ENCODE peak calls at places on chromosomes 3 and 15, in nine cellular contexts. B, U, I, H, J, Z, C, A and G are unnamed samples.

GRCh38 chr3:195191580-195191979 is 79.4 kb downstream of the XXYLT1 start:
- DNase-seq in B (no peak), U (no peak), I (no peak), H (no peak), J (no peak), Z (no peak), C (no peak), A (no peak), G (no peak)

GRCh38 chr3:12780776-12781175 is 15.7 kb upstream of the CAND2 start:
- DNase-seq in B (no peak), U (no peak), I (no peak), H (no peak), J (no peak), Z (no peak), C (no peak), A (no peak), G (no peak)

GRCh38 chr3:38805765-38806386 is 10.1 kb downstream of the SCN10A start:
- DNase-seq in B (no peak), U (peak; percentile 18), I (no peak), H (no peak), J (peak; percentile 95), Z (no peak), C (peak; percentile 68), A (peak; percentile 60), G (no peak)

GRCh38 chr3:143145951-143146350 is 26.4 kb downstream of the CHST2 start:
- DNase-seq in B (no peak), U (no peak), I (no peak), H (no peak), J (no peak), Z (no peak), C (no peak), A (no peak), G (no peak)

GRCh38 chr3:47228088-47228487 is 54.5 kb downstream of the KIF9 start:
- DNase-seq in B (no peak), U (no peak), I (no peak), H (no peak), J (no peak), Z (no peak), C (peak; percentile 24), A (no peak), G (no peak)

GRCh38 chr3:159455741-159456181 is 532.9 kb upstream of the IL12A start:
- DNase-seq in B (no peak), U (no peak), I (no peak), H (no peak), J (no peak), Z (no peak), C (no peak), A (no peak), G (no peak)

GRCh38 chr3:146250449-146251382 is at the start of gene PLSCR4:
- DNase-seq in B (peak; percentile 91), U (peak; percentile 53), I (peak; percentile 89), H (peak; percentile 83), J (peak; percentile 27), Z (peak; percentile 57), C (no peak), A (no peak), G (peak; percentile 79)

GRCh38 chr3:87503901-87504498 is 227.6 kb upstream of the POU1F1 start:
- DNase-seq in B (no peak), U (peak; percentile 68), I (no peak), H (no peak), J (peak; percentile 23), Z (no peak), C (peak; percentile 56), A (peak; percentile 60), G (no peak)

GRCh38 chr15:81469154-81469553 is 95.1 kb upstream of the TMC3 start:
- DNase-seq in B (no peak), U (no peak), I (no peak), H (no peak), J (no peak), Z (no peak), C (no peak), A (no peak), G (no peak)

GRCh38 chr3:172125053-172125452 is 85.7 kb downstream of the FNDC3B start:
- DNase-seq in B (no peak), U (no peak), I (no peak), H (no peak), J (no peak), Z (no peak), C (no peak), A (no peak), G (no peak)

GRCh38 chr3:142218703-142219102 is 6.7 kb downstream of the GK5 start:
- DNase-seq in B (no peak), U (no peak), I (no peak), H (no peak), J (no peak), Z (no peak), C (no peak), A (no peak), G (no peak)

GRCh38 chr3:196659901-196660351 is 20.4 kb downstream of the NRROS start:
- DNase-seq in B (no peak), U (no peak), I (no peak), H (no peak), J (no peak), Z (no peak), C (no peak), A (no peak), G (peak; percentile 77)

GRCh38 chr15:71469393-71469792 is 341.0 kb upstream of the NR2E3 start:
- DNase-seq in B (no peak), U (no peak), I (no peak), H (no peak), J (no peak), Z (no peak), C (no peak), A (no peak), G (no peak)

GRCh38 chr3:13524979-13525669 is 23.8 kb upstream of the FBLN2 start:
- DNase-seq in B (peak; percentile 21), U (no peak), I (no peak), H (no peak), J (no peak), Z (no peak), C (no peak), A (no peak), G (no peak)

DNA sequence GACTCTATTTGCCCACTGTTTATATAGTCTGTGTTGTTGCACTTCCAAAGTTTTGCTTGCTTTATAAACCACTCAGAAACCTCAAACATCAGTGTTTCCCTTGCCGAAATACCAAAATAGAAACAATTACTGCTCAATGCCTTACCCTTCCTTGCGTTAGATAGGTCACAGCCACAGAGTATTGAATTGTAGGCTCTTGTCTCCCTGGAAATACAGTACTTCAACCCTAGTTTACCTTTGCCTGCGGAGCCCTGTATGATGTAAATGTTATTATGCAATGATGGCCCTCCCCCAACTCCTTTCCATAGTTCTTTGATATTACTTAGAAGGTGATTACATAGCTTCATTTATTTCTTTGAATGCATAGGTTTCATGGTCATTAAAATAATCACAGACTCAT is 44.2 kb downstream of the SOX2 start:
- DNase-seq in B (no peak), U (no peak), I (no peak), H (no peak), J (no peak), Z (no peak), C (no peak), A (no peak), G (no peak)
- H3K4me1 ChIP-seq in B (no peaks in the 10 kb centered on the region), U (no peaks in the 10 kb centered on the region), I (no peaks in the 10 kb centered on the region), H (no peaks in the 10 kb centered on the region), J (peaks cover 12% of the 10 kb centered on the region), Z (no peaks in the 10 kb centered on the region), C (peaks cover 22% of the 10 kb centered on the region), A (no peaks in the 10 kb centered on the region), G (no peaks in the 10 kb centered on the region)

DNA sequence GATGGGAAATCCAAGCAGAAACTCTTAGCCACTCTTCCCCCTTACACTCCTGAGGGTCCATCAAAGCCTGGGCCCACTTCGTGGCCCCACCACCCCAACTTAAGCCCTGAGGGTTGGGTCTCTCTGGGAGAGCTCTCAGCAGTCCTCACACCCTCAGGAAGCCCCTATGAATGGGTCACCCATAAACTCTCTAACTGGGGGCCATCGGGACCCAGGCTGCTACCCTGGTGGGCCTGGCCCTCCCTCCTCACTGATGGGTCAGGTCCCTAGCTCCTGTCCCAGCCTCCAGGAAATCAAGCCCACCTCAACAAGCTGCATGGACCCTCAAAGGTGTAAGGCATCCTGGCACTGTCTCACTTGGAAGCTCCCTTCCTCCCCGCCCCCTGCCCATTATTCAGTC is 19.4 kb downstream of the SH2D7 start:
- DNase-seq in B (no peak), U (no peak), I (no peak), H (no peak), J (no peak), Z (no peak), C (no peak), A (no peak), G (no peak)
- H3K27ac ChIP-seq in B (no peak overlapping the region), U (no peak overlapping the region), I (no peak overlapping the region), H (no peak overlapping the region), J (no peak overlapping the region), Z (no peak overlapping the region), C (no peak overlapping the region), A (no peak overlapping the region), G (no peak overlapping the region)

GRCh38 chr15:52567886-52568568 is 803 bp downstream of the ARPP19 start:
- DNase-seq in B (no peak), U (peak; percentile 35), I (no peak), H (peak; percentile 20), J (no peak), Z (no peak), C (peak; percentile 47), A (peak; percentile 36), G (peak; percentile 78)
- H3K4me1 ChIP-seq in B (peaks cover 43% of the 10 kb centered on the region), U (peaks cover 37% of the 10 kb centered on the region), I (peaks cover 2% of the 10 kb centered on the region), H (peaks cover 10% of the 10 kb centered on the region), J (peaks cover 3% of the 10 kb centered on the region), Z (no peaks in the 10 kb centered on the region), C (peaks cover 30% of the 10 kb centered on the region), A (peaks cover 53% of the 10 kb centered on the region), G (peaks cover 44% of the 10 kb centered on the region)

DNA sequence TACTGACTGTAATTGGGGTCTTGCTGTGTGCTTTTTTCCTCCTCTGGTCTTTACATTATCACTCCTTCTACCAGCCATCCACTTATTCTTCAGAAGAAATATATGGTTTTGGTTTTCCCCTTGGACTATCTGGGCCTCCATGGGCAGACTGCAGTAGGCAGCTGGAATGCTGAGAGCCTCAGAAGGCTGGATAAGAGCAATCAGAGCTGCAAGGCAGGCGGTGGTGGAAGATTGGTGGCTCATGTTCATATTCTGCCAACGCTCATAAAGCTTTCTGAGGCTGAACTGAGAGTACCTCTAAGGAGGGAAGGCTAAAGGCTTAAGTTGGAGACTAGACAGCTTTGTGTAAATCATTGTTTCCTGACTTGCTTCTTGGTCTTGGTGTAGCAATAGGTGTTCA is 5.7 kb upstream of the RPLP1 start:
- DNase-seq in B (no peak), U (no peak), I (no peak), H (no peak), J (no peak), Z (no peak), C (no peak), A (no peak), G (no peak)
- H3K27ac ChIP-seq in B (no peak overlapping the region), U (no peak overlapping the region), I (no peak overlapping the region), H (no peak overlapping the region), J (no peak overlapping the region), Z (no peak overlapping the region), C (no peak overlapping the region), A (no peak overlapping the region), G (no peak overlapping the region)